ENCODE peak calls at places on chromosomes 2 and 18, in nine cellular contexts. U, C, K, S, V, T, X, I and D are unnamed samples.

GRCh38 chr2:240340361-240340761 is 95.1 kb upstream of the GPC1 start:
- DNase-seq in U (no peak), C (no peak), K (no peak), S (no peak), V (no peak), T (no peak), X (no peak), I (no peak), D (no peak)

GRCh38 chr2:157236404-157236803 is 21.1 kb upstream of the GALNT5 start:
- DNase-seq in U (no peak), C (no peak), K (no peak), S (no peak), V (no peak), T (no peak), X (no peak), I (no peak), D (no peak)

GRCh38 chr18:22558945-22559385 is 141.2 kb upstream of the CTAGE1 start:
- DNase-seq in U (peak), C (peak), K (no peak), S (peak), V (peak), T (no peak), X (peak), I (no peak), D (peak)

GRCh38 chr18:77054288-77054605 is 78.3 kb downstream of the MBP start:
- DNase-seq in U (no peak), C (no peak), K (no peak), S (no peak), V (no peak), T (no peak), X (no peak), I (no peak), D (no peak)

GRCh38 chr18:34913837-34914755 is 127.1 kb upstream of the MAPRE2 start:
- DNase-seq in U (peak), C (no peak), K (no peak), S (no peak), V (no peak), T (no peak), X (peak), I (no peak), D (no peak)

GRCh38 chr2:9408641-9409151 is 14.6 kb downstream of the ITGB1BP1 start:
- DNase-seq in U (no peak), C (peak), K (peak), S (no peak), V (no peak), T (no peak), X (peak), I (peak), D (no peak)

GRCh38 chr2:82344670-82345069 is 2040.1 kb upstream of the LRRTM1 start:
- DNase-seq in U (peak), C (peak), K (no peak), S (no peak), V (no peak), T (no peak), X (no peak), I (no peak), D (no peak)

GRCh38 chr18:35553300-35553699 is 28.2 kb upstream of the GALNT1 start:
- DNase-seq in U (no peak), C (no peak), K (no peak), S (no peak), V (no peak), T (no peak), X (no peak), I (no peak), D (no peak)

GRCh38 chr18:50097702-50098101 is 97.2 kb downstream of the MYO5B start:
- DNase-seq in U (no peak), C (no peak), K (no peak), S (no peak), V (no peak), T (no peak), X (no peak), I (no peak), D (no peak)

GRCh38 chr2:151251012-151251411 is 10.7 kb downstream of the RBM43 start:
- DNase-seq in U (no peak), C (no peak), K (no peak), S (no peak), V (no peak), T (no peak), X (no peak), I (no peak), D (no peak)

GRCh38 chr2:75526842-75527241 is 33.9 kb downstream of the EVA1A start:
- DNase-seq in U (no peak), C (no peak), K (no peak), S (no peak), V (no peak), T (no peak), X (no peak), I (no peak), D (no peak)

GRCh38 chr2:240619506-240620148 is 5.7 kb upstream of the GPR35 start:
- DNase-seq in U (no peak), C (no peak), K (no peak), S (no peak), V (peak), T (no peak), X (no peak), I (no peak), D (no peak)

GRCh38 chr2:160561551-160562280 is 68.1 kb upstream of the RBMS1 start:
- DNase-seq in U (no peak), C (no peak), K (no peak), S (no peak), V (no peak), T (no peak), X (peak), I (no peak), D (no peak)

GRCh38 chr2:141555876-141556470 is 574.8 kb downstream of the LRP1B start:
- DNase-seq in U (no peak), C (no peak), K (peak), S (no peak), V (no peak), T (no peak), X (peak), I (peak), D (no peak)

GRCh38 chr2:68774569-68775271 is 40.1 kb downstream of the ARHGAP25 start:
- DNase-seq in U (no peak), C (no peak), K (no peak), S (peak), V (no peak), T (no peak), X (no peak), I (no peak), D (peak)

GRCh38 chr2:241882090-241882625 is 12.6 kb downstream of the RTP5 start:
- DNase-seq in U (no peak), C (no peak), K (no peak), S (peak), V (no peak), T (no peak), X (no peak), I (peak), D (no peak)

GRCh38 chr18:54269924-54270844 is 867 bp downstream of the POLI start:
- DNase-seq in U (peak), C (peak), K (no peak), S (no peak), V (peak), T (no peak), X (no peak), I (peak), D (no peak)

GRCh38 chr18:76633504-76634259 is 138.6 kb upstream of the ZNF516 start:
- DNase-seq in U (no peak), C (no peak), K (no peak), S (no peak), V (no peak), T (no peak), X (no peak), I (no peak), D (no peak)

GRCh38 chr2:1051585-1051984 is 100.9 kb downstream of the SNTG2 start:
- DNase-seq in U (peak), C (no peak), K (no peak), S (no peak), V (peak), T (no peak), X (no peak), I (no peak), D (no peak)

GRCh38 chr2:49003206-49003605 is 151.1 kb downstream of the FSHR start:
- DNase-seq in U (no peak), C (no peak), K (no peak), S (no peak), V (no peak), T (no peak), X (no peak), I (no peak), D (no peak)

GRCh38 chr2:37711308-37711731 is 39.9 kb upstream of the CDC42EP3 start:
- DNase-seq in U (peak), C (no peak), K (no peak), S (no peak), V (peak), T (no peak), X (peak), I (no peak), D (no peak)

GRCh38 chr2:101328474-101329007 is 20.0 kb upstream of the RNF149 start:
- DNase-seq in U (no peak), C (no peak), K (no peak), S (no peak), V (no peak), T (no peak), X (no peak), I (no peak), D (peak)

GRCh38 chr2:1088941-1089340 is 138.3 kb downstream of the SNTG2 start:
- DNase-seq in U (no peak), C (no peak), K (no peak), S (no peak), V (no peak), T (no peak), X (no peak), I (no peak), D (no peak)

GRCh38 chr2:171547720-171548119 is 25.4 kb downstream of the CYBRD1 start:
- DNase-seq in U (no peak), C (no peak), K (no peak), S (no peak), V (no peak), T (no peak), X (no peak), I (no peak), D (no peak)

GRCh38 chr2:136238552-136239346 is 120.8 kb upstream of the CXCR4 start:
- DNase-seq in U (peak), C (no peak), K (no peak), S (no peak), V (no peak), T (no peak), X (no peak), I (no peak), D (peak)

GRCh38 chr2:100513650-100514049 is 43.4 kb downstream of the NMS start:
- DNase-seq in U (no peak), C (no peak), K (no peak), S (no peak), V (no peak), T (no peak), X (no peak), I (no peak), D (no peak)

GRCh38 chr2:19408592-19408991 is 50.2 kb upstream of the OSR1 start:
- DNase-seq in U (no peak), C (no peak), K (no peak), S (no peak), V (no peak), T (no peak), X (no peak), I (no peak), D (no peak)

GRCh38 chr18:61551586-61551985 is 218.4 kb downstream of the CDH20 start:
- DNase-seq in U (peak), C (peak), K (peak), S (no peak), V (no peak), T (no peak), X (peak), I (peak), D (peak)

GRCh38 chr2:154439156-154439555 is 259.3 kb upstream of the KCNJ3 start:
- DNase-seq in U (no peak), C (peak), K (peak), S (no peak), V (no peak), T (no peak), X (no peak), I (no peak), D (no peak)

GRCh38 chr2:47675196-47675825 is 107.6 kb upstream of the MSH6 start:
- DNase-seq in U (no peak), C (peak), K (no peak), S (no peak), V (no peak), T (no peak), X (no peak), I (no peak), D (no peak)

GRCh38 chr2:38284971-38285370 is 92.1 kb downstream of the ATL2 start:
- DNase-seq in U (peak), C (no peak), K (no peak), S (no peak), V (no peak), T (no peak), X (no peak), I (no peak), D (no peak)

GRCh38 chr2:16104345-16105177 is 164.2 kb downstream of the MYCN start:
- DNase-seq in U (peak), C (no peak), K (no peak), S (no peak), V (no peak), T (no peak), X (no peak), I (no peak), D (no peak)

GRCh38 chr18:23114171-23114881 is 21.0 kb upstream of the CABLES1 start:
- DNase-seq in U (no peak), C (peak), K (no peak), S (no peak), V (no peak), T (peak), X (peak), I (no peak), D (no peak)

GRCh38 chr2:46547223-46548102 is 68.1 kb downstream of the TMEM247 start:
- DNase-seq in U (no peak), C (no peak), K (peak), S (no peak), V (no peak), T (no peak), X (no peak), I (peak), D (no peak)

GRCh38 chr2:130846233-130846632 is 9.5 kb downstream of the ARHGEF4 start:
- DNase-seq in U (no peak), C (no peak), K (no peak), S (no peak), V (no peak), T (no peak), X (no peak), I (no peak), D (no peak)

GRCh38 chr2:96116879-96117533 is 635 bp upstream of the ADRA2B start:
- DNase-seq in U (peak), C (peak), K (no peak), S (peak), V (peak), T (no peak), X (peak), I (peak), D (no peak)

GRCh38 chr2:64656379-64656778 is 2.7 kb upstream of the SERTAD2 start:
- DNase-seq in U (no peak), C (no peak), K (no peak), S (no peak), V (no peak), T (no peak), X (no peak), I (no peak), D (no peak)

GRCh38 chr18:70243545-70243944 is 38.1 kb upstream of the RTTN start:
- DNase-seq in U (no peak), C (no peak), K (no peak), S (no peak), V (no peak), T (no peak), X (no peak), I (no peak), D (no peak)

GRCh38 chr2:96344011-96344410 is 8.4 kb downstream of the NCAPH start:
- DNase-seq in U (no peak), C (no peak), K (no peak), S (no peak), V (no peak), T (no peak), X (no peak), I (no peak), D (no peak)